ENCODE peak calls at places on chromosome 16, in nine cellular contexts. One of them, this sample, is unnamed.

GRCh38 chr16:31267332-31268032 is 7.7 kb downstream of the ITGAM start:
- DNase-seq in stimulated activated naive CD4-positive, alpha-beta T cell: no peak
- DNase-seq in fibroblast of mammary gland: no peak
- DNase-seq in HTR-8/SVneo: no peak
- DNase-seq in pancreas: no peak
- DNase-seq in left ventricle myocardium inferior: no peak
- DNase-seq in EL: peak
- DNase-seq in brain microvascular endothelial cell: no peak
- DNase-seq in Caki2: peak
- DNase-seq in this sample: no peak

GRCh38 chr16:75309156-75309555 is 57.7 kb upstream of the BCAR1 start:
- DNase-seq in stimulated activated naive CD4-positive, alpha-beta T cell: no peak
- DNase-seq in fibroblast of mammary gland: no peak
- DNase-seq in HTR-8/SVneo: no peak
- DNase-seq in pancreas: no peak
- DNase-seq in left ventricle myocardium inferior: no peak
- DNase-seq in EL: no peak
- DNase-seq in brain microvascular endothelial cell: no peak
- DNase-seq in Caki2: no peak
- DNase-seq in this sample: no peak

GRCh38 chr16:2787961-2788360 is 601 bp upstream of the PRSS33 start:
- DNase-seq in stimulated activated naive CD4-positive, alpha-beta T cell: no peak
- DNase-seq in fibroblast of mammary gland: no peak
- DNase-seq in HTR-8/SVneo: no peak
- DNase-seq in pancreas: no peak
- DNase-seq in left ventricle myocardium inferior: no peak
- DNase-seq in EL: no peak
- DNase-seq in brain microvascular endothelial cell: no peak
- DNase-seq in Caki2: no peak
- DNase-seq in this sample: no peak

GRCh38 chr16:55685973-55686372 is 30.2 kb downstream of the SLC6A2 start:
- DNase-seq in stimulated activated naive CD4-positive, alpha-beta T cell: no peak
- DNase-seq in fibroblast of mammary gland: no peak
- DNase-seq in HTR-8/SVneo: no peak
- DNase-seq in pancreas: no peak
- DNase-seq in left ventricle myocardium inferior: no peak
- DNase-seq in EL: no peak
- DNase-seq in brain microvascular endothelial cell: no peak
- DNase-seq in Caki2: no peak
- DNase-seq in this sample: no peak

GRCh38 chr16:4428500-4428899 is 2.8 kb downstream of the DNAJA3 start:
- DNase-seq in stimulated activated naive CD4-positive, alpha-beta T cell: no peak
- DNase-seq in fibroblast of mammary gland: no peak
- DNase-seq in HTR-8/SVneo: no peak
- DNase-seq in pancreas: no peak
- DNase-seq in left ventricle myocardium inferior: no peak
- DNase-seq in EL: no peak
- DNase-seq in brain microvascular endothelial cell: no peak
- DNase-seq in Caki2: no peak
- DNase-seq in this sample: no peak

GRCh38 chr16:21997693-21998480 is 3.0 kb downstream of the PDZD9 start:
- DNase-seq in stimulated activated naive CD4-positive, alpha-beta T cell: no peak
- DNase-seq in fibroblast of mammary gland: no peak
- DNase-seq in HTR-8/SVneo: no peak
- DNase-seq in pancreas: no peak
- DNase-seq in left ventricle myocardium inferior: no peak
- DNase-seq in EL: no peak
- DNase-seq in brain microvascular endothelial cell: no peak
- DNase-seq in Caki2: no peak
- DNase-seq in this sample: no peak

GRCh38 chr16:56488035-56488434 is 31.8 kb downstream of the BBS2 start:
- DNase-seq in stimulated activated naive CD4-positive, alpha-beta T cell: no peak
- DNase-seq in fibroblast of mammary gland: no peak
- DNase-seq in HTR-8/SVneo: no peak
- DNase-seq in pancreas: no peak
- DNase-seq in left ventricle myocardium inferior: no peak
- DNase-seq in EL: no peak
- DNase-seq in brain microvascular endothelial cell: no peak
- DNase-seq in Caki2: no peak
- DNase-seq in this sample: no peak

GRCh38 chr16:30867747-30868146 is 26.1 kb downstream of the BCL7C start:
- DNase-seq in stimulated activated naive CD4-positive, alpha-beta T cell: no peak
- DNase-seq in fibroblast of mammary gland: peak
- DNase-seq in HTR-8/SVneo: no peak
- DNase-seq in pancreas: no peak
- DNase-seq in left ventricle myocardium inferior: no peak
- DNase-seq in EL: no peak
- DNase-seq in brain microvascular endothelial cell: no peak
- DNase-seq in Caki2: no peak
- DNase-seq in this sample: no peak

This sample was measured in stromal cell of bone marrow.